ENCODE peak calls at places on chromosome 18, in six cellular contexts. One of them, this sample, is unnamed.
A peak's percentile ranks its signal among the peaks of the same experiment; 100 is the strongest.

GRCh38 chr18:22005191-22005824 is 164.1 kb upstream of the GATA6 start:
- DNase-seq in fibroblast of pulmonary artery: no peak
- DNase-seq in Peyer's patch: no peak
- DNase-seq in K562: no peak
- DNase-seq in ascending aorta: no peak
- DNase-seq in kidney epithelial cell: no peak
- DNase-seq in this sample: peak; percentile 16

GRCh38 chr18:68121308-68121707 is 593.6 kb downstream of the TMX3 start:
- DNase-seq in fibroblast of pulmonary artery: no peak
- DNase-seq in Peyer's patch: no peak
- DNase-seq in K562: no peak
- DNase-seq in ascending aorta: no peak
- DNase-seq in kidney epithelial cell: no peak
- DNase-seq in this sample: peak; percentile 1

GRCh38 chr18:3451989-3452749 is 2.2 kb downstream of the TGIF1 start:
- DNase-seq in fibroblast of pulmonary artery: peak; percentile 81
- DNase-seq in Peyer's patch: peak; percentile 75
- DNase-seq in K562: peak; percentile 55
- DNase-seq in ascending aorta: no peak
- DNase-seq in kidney epithelial cell: no peak
- DNase-seq in this sample: peak; percentile 64

GRCh38 chr18:72941001-72941400 is 73.2 kb upstream of the NETO1 start:
- DNase-seq in fibroblast of pulmonary artery: no peak
- DNase-seq in Peyer's patch: no peak
- DNase-seq in K562: no peak
- DNase-seq in ascending aorta: no peak
- DNase-seq in kidney epithelial cell: no peak
- DNase-seq in this sample: no peak

GRCh38 chr18:28439870-28440269 is 262.9 kb upstream of the CDH2 start:
- DNase-seq in fibroblast of pulmonary artery: peak; percentile 60
- DNase-seq in Peyer's patch: no peak
- DNase-seq in K562: no peak
- DNase-seq in ascending aorta: no peak
- DNase-seq in kidney epithelial cell: no peak
- DNase-seq in this sample: peak; percentile 7

GRCh38 chr18:7512326-7512725 is 54.8 kb upstream of the PTPRM start:
- DNase-seq in fibroblast of pulmonary artery: no peak
- DNase-seq in Peyer's patch: no peak
- DNase-seq in K562: no peak
- DNase-seq in ascending aorta: no peak
- DNase-seq in kidney epithelial cell: peak; percentile 37
- DNase-seq in this sample: no peak

GRCh38 chr18:48157956-48158355 is 227.5 kb upstream of the SMAD2 start:
- DNase-seq in fibroblast of pulmonary artery: no peak
- DNase-seq in Peyer's patch: no peak
- DNase-seq in K562: no peak
- DNase-seq in ascending aorta: no peak
- DNase-seq in kidney epithelial cell: no peak
- DNase-seq in this sample: no peak

GRCh38 chr18:6951336-6952090 is 166.1 kb downstream of the LAMA1 start:
- DNase-seq in fibroblast of pulmonary artery: no peak
- DNase-seq in Peyer's patch: no peak
- DNase-seq in K562: no peak
- DNase-seq in ascending aorta: no peak
- DNase-seq in kidney epithelial cell: no peak
- DNase-seq in this sample: no peak

GRCh38 chr18:14747513-14748474 is at the start of gene ANKRD30B:
- DNase-seq in fibroblast of pulmonary artery: no peak
- DNase-seq in Peyer's patch: no peak
- DNase-seq in K562: no peak
- DNase-seq in ascending aorta: no peak
- DNase-seq in kidney epithelial cell: no peak
- DNase-seq in this sample: no peak

GRCh38 chr18:3998698-3999333 is 456.3 kb downstream of the DLGAP1 start:
- DNase-seq in fibroblast of pulmonary artery: peak; percentile 75
- DNase-seq in Peyer's patch: no peak
- DNase-seq in K562: peak; percentile 29
- DNase-seq in ascending aorta: no peak
- DNase-seq in kidney epithelial cell: no peak
- DNase-seq in this sample: peak; percentile 79

GRCh38 chr18:42053188-42053781 is 98.3 kb downstream of the PIK3C3 start:
- DNase-seq in fibroblast of pulmonary artery: peak; percentile 79
- DNase-seq in Peyer's patch: peak; percentile 24
- DNase-seq in K562: peak; percentile 29
- DNase-seq in ascending aorta: no peak
- DNase-seq in kidney epithelial cell: no peak
- DNase-seq in this sample: peak; percentile 72

GRCh38 chr18:1917141-1917540 is 654.2 kb downstream of the METTL4 start:
- DNase-seq in fibroblast of pulmonary artery: no peak
- DNase-seq in Peyer's patch: no peak
- DNase-seq in K562: no peak
- DNase-seq in ascending aorta: no peak
- DNase-seq in kidney epithelial cell: no peak
- DNase-seq in this sample: no peak

GRCh38 chr18:54679318-54680149 is 88.5 kb downstream of the DYNAP start:
- DNase-seq in fibroblast of pulmonary artery: peak; percentile 93
- DNase-seq in Peyer's patch: no peak
- DNase-seq in K562: peak; percentile 30
- DNase-seq in ascending aorta: no peak
- DNase-seq in kidney epithelial cell: peak; percentile 43
- DNase-seq in this sample: peak; percentile 89

GRCh38 chr18:8088626-8089025 is 520.6 kb upstream of the RAB12 start:
- DNase-seq in fibroblast of pulmonary artery: no peak
- DNase-seq in Peyer's patch: no peak
- DNase-seq in K562: no peak
- DNase-seq in ascending aorta: no peak
- DNase-seq in kidney epithelial cell: no peak
- DNase-seq in this sample: no peak

GRCh38 chr18:61602836-61603235 is 269.6 kb downstream of the CDH20 start:
- DNase-seq in fibroblast of pulmonary artery: no peak
- DNase-seq in Peyer's patch: no peak
- DNase-seq in K562: no peak
- DNase-seq in ascending aorta: no peak
- DNase-seq in kidney epithelial cell: no peak
- DNase-seq in this sample: peak; percentile 31

GRCh38 chr18:48944634-48945033 is 6.1 kb downstream of the SMAD7 start:
- DNase-seq in fibroblast of pulmonary artery: peak; percentile 65
- DNase-seq in Peyer's patch: no peak
- DNase-seq in K562: no peak
- DNase-seq in ascending aorta: no peak
- DNase-seq in kidney epithelial cell: no peak
- DNase-seq in this sample: no peak

GRCh38 chr18:62452280-62452824 is 70.5 kb upstream of the ZCCHC2 start:
- DNase-seq in fibroblast of pulmonary artery: peak; percentile 61
- DNase-seq in Peyer's patch: no peak
- DNase-seq in K562: no peak
- DNase-seq in ascending aorta: no peak
- DNase-seq in kidney epithelial cell: no peak
- DNase-seq in this sample: peak; percentile 67

GRCh38 chr18:74198453-74198852 is 50.1 kb downstream of the TIMM21 start:
- DNase-seq in fibroblast of pulmonary artery: no peak
- DNase-seq in Peyer's patch: peak; percentile 48
- DNase-seq in K562: no peak
- DNase-seq in ascending aorta: no peak
- DNase-seq in kidney epithelial cell: no peak
- DNase-seq in this sample: no peak

GRCh38 chr18:74196220-74197119 is 48.1 kb downstream of the TIMM21 start:
- DNase-seq in fibroblast of pulmonary artery: peak; percentile 81
- DNase-seq in Peyer's patch: peak; percentile 34
- DNase-seq in K562: peak; percentile 70
- DNase-seq in ascending aorta: no peak
- DNase-seq in kidney epithelial cell: peak; percentile 18
- DNase-seq in this sample: peak; percentile 63

GRCh38 chr18:74191577-74191976 is 43.3 kb downstream of the TIMM21 start:
- DNase-seq in fibroblast of pulmonary artery: no peak
- DNase-seq in Peyer's patch: no peak
- DNase-seq in K562: no peak
- DNase-seq in ascending aorta: no peak
- DNase-seq in kidney epithelial cell: no peak
- DNase-seq in this sample: no peak

GRCh38 chr18:74197705-74198341 is 49.5 kb downstream of the TIMM21 start:
- DNase-seq in fibroblast of pulmonary artery: no peak
- DNase-seq in Peyer's patch: no peak
- DNase-seq in K562: no peak
- DNase-seq in ascending aorta: no peak
- DNase-seq in kidney epithelial cell: no peak
- DNase-seq in this sample: no peak

GRCh38 chr18:74194691-74195090 is 46.4 kb downstream of the TIMM21 start:
- DNase-seq in fibroblast of pulmonary artery: no peak
- DNase-seq in Peyer's patch: no peak
- DNase-seq in K562: no peak
- DNase-seq in ascending aorta: no peak
- DNase-seq in kidney epithelial cell: no peak
- DNase-seq in this sample: peak; percentile 29
- TF ChIP-seq CTCF in fibroblast of pulmonary artery: no peak
- TF ChIP-seq CTCF in Peyer's patch: no peak
- TF ChIP-seq CTCF in K562: no peak
- TF ChIP-seq CTCF in ascending aorta: no peak
- TF ChIP-seq CTCF in kidney epithelial cell: no peak
- TF ChIP-seq CTCF in this sample: no peak

DNA sequence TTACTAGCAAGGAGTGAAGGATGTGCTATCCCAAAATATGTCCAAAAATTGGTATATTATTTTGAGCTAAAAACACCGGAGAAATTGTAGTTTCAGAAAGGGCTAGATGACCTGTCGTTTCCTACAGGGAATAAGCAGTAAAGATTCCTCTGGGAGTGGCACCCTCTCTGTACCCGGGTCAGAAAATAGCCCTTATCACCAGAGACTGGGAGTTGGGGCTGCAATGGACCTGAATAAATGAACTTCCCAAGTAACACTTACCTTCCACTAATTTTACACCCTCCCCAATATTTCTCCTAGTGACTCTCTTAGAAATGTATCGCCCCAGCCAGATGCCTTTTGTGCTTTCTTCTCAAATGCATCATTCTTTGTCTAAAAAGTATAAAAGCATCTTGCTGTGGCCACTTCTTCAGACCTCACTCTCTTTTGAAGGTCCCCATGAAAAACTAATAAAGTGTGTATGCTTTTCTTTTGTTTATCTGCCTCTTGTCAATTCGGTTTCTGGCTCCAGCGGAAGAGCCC is 734 bp upstream of the RMC1 start:
- DNase-seq in fibroblast of pulmonary artery: no peak
- DNase-seq in Peyer's patch: no peak
- DNase-seq in K562: no peak
- DNase-seq in ascending aorta: no peak
- DNase-seq in kidney epithelial cell: no peak
- DNase-seq in this sample: no peak
- H3K4me3 ChIP-seq in fibroblast of pulmonary artery: peak overlapping the region; percentile 73
- H3K4me3 ChIP-seq in Peyer's patch: peak overlapping the region; percentile 98
- H3K4me3 ChIP-seq in K562: peak overlapping the region; percentile 84
- H3K4me3 ChIP-seq in ascending aorta: peak overlapping the region; percentile 90
- H3K4me3 ChIP-seq in kidney epithelial cell: peak overlapping the region; percentile 77
- H3K4me3 ChIP-seq in this sample: peak overlapping the region; percentile 71

DNA sequence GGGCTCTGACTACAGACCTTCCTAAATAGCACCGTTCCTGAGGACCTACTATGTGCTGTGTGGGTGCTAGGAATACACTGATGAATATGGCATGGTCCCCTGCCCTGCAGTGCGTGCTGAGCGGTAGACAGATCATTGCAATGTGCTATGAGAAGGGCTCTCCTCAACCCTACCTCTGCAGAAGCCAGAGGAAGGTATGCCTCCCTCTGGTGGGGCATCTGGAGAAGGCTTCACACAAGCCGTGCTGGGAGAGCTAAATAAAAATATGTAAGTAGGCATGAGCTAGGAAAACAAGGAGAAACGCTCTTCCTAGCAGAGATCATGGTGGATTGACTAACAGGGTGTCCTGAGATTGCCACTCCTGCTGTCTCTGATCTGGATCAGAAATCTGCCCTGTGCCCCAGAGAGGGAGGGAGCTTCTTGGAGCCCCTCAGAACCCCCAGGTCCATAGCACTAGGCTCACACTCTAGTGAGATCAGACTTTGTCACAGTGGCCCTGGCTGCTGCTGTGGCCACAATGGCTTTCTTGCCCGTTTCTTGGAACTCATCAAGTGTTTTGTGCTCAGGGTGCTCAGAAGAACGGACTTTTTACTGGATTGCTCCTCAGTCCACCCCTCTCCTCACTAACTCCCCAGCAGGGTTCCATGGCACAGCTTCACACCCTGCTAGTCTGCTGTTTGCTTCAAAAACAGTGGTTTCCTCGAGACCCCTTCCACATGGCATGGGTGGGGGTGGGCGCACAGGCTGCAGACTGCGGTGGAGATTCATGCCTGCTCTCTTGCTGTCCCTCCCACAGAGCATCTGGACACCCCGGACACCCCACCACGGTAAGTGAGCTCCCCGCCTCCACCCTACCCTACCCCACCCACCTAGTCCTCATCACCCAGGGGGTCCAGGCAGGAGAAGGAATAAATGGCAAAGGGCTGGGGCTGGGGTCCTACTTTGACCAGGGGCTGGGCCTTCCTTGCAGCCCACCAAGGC is 14.2 kb downstream of the SIGLEC15 start:
- DNase-seq in fibroblast of pulmonary artery: peak; percentile 85
- DNase-seq in Peyer's patch: no peak
- DNase-seq in K562: no peak
- DNase-seq in ascending aorta: no peak
- DNase-seq in kidney epithelial cell: no peak
- DNase-seq in this sample: peak; percentile 83
- TF ChIP-seq CTCF in fibroblast of pulmonary artery: peak; percentile 89
- TF ChIP-seq CTCF in Peyer's patch: peak; percentile 54
- TF ChIP-seq CTCF in K562: peak; percentile 35
- TF ChIP-seq CTCF in ascending aorta: peak; percentile 72
- TF ChIP-seq CTCF in kidney epithelial cell: peak; percentile 73
- TF ChIP-seq CTCF in this sample: peak; percentile 88

DNA sequence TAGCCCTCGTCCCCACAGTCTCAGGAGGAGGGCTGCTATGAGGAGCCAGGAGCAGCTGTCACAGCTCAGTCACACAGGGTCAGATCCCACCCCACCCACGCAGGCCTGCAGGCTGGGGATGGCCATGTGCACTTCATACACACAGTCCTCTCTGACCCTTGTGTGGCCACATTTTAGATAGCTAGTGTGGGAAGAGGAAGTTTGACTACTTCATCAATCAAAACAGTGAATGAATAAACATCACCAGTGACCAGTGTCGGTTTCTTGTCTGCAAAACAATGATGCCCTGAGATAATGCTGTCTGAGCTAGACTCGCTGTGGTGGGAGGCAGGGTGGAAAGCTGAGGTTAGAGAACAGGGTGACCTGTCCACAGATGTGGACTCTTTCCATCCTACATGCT is 107.1 kb downstream of the PIEZO2 start:
- DNase-seq in fibroblast of pulmonary artery: peak; percentile 71
- DNase-seq in Peyer's patch: no peak
- DNase-seq in K562: no peak
- DNase-seq in ascending aorta: no peak
- DNase-seq in kidney epithelial cell: no peak
- DNase-seq in this sample: no peak
- H3K4me3 ChIP-seq in fibroblast of pulmonary artery: no peak overlapping the region
- H3K4me3 ChIP-seq in Peyer's patch: no peak overlapping the region
- H3K4me3 ChIP-seq in K562: no peak overlapping the region
- H3K4me3 ChIP-seq in ascending aorta: no peak overlapping the region
- H3K4me3 ChIP-seq in kidney epithelial cell: no peak overlapping the region
- H3K4me3 ChIP-seq in this sample: no peak overlapping the region